ENCODE peak calls at places on chromosomes 12 and 14, in ten cellular contexts. One of them, this sample, is unnamed. For H3K4me1 and H3K36me3, the result is how much of the 10 kb centered on the place peaks cover.

GRCh38 chr12:47813491-47814196 is 6.1 kb downstream of the HDAC7 start:
- DNase-seq in lung: no peak
- DNase-seq in Peyer's patch: peak
- DNase-seq in gastrocnemius medialis: no peak
- DNase-seq in mammary epithelial cell: no peak
- DNase-seq in aorta: no peak
- DNase-seq in uterus: no peak
- DNase-seq in vagina: no peak
- DNase-seq in transverse colon: peak
- DNase-seq in CD8-positive, alpha-beta memory T cell: no peak
- DNase-seq in this sample: no peak

GRCh38 chr14:88421286-88421685 is 35.8 kb downstream of the SPATA7 start:
- DNase-seq in lung: no peak
- DNase-seq in Peyer's patch: no peak
- DNase-seq in gastrocnemius medialis: no peak
- DNase-seq in mammary epithelial cell: no peak
- DNase-seq in aorta: no peak
- DNase-seq in uterus: no peak
- DNase-seq in vagina: no peak
- DNase-seq in transverse colon: no peak
- DNase-seq in CD8-positive, alpha-beta memory T cell: no peak
- DNase-seq in this sample: no peak

GRCh38 chr14:68293404-68293803 is 473.8 kb downstream of the RAD51B start:
- DNase-seq in lung: no peak
- DNase-seq in Peyer's patch: peak
- DNase-seq in gastrocnemius medialis: no peak
- DNase-seq in mammary epithelial cell: no peak
- DNase-seq in aorta: no peak
- DNase-seq in uterus: no peak
- DNase-seq in vagina: no peak
- DNase-seq in transverse colon: peak
- DNase-seq in CD8-positive, alpha-beta memory T cell: no peak
- DNase-seq in this sample: no peak

GRCh38 chr12:54141534-54142475 is 47.0 kb downstream of the SMUG1 start:
- DNase-seq in lung: no peak
- DNase-seq in Peyer's patch: no peak
- DNase-seq in gastrocnemius medialis: peak
- DNase-seq in mammary epithelial cell: no peak
- DNase-seq in aorta: peak
- DNase-seq in uterus: peak
- DNase-seq in vagina: no peak
- DNase-seq in transverse colon: no peak
- DNase-seq in CD8-positive, alpha-beta memory T cell: no peak
- DNase-seq in this sample: no peak

GRCh38 chr12:42426733-42427132 is 100.8 kb downstream of the PPHLN1 start:
- DNase-seq in lung: no peak
- DNase-seq in Peyer's patch: no peak
- DNase-seq in gastrocnemius medialis: no peak
- DNase-seq in mammary epithelial cell: peak
- DNase-seq in aorta: no peak
- DNase-seq in uterus: no peak
- DNase-seq in vagina: no peak
- DNase-seq in transverse colon: no peak
- DNase-seq in CD8-positive, alpha-beta memory T cell: no peak
- DNase-seq in this sample: peak

GRCh38 chr12:32390572-32391219 is 8.7 kb upstream of the FGD4 start:
- DNase-seq in lung: peak
- DNase-seq in Peyer's patch: peak
- DNase-seq in gastrocnemius medialis: no peak
- DNase-seq in mammary epithelial cell: no peak
- DNase-seq in aorta: peak
- DNase-seq in uterus: no peak
- DNase-seq in vagina: no peak
- DNase-seq in transverse colon: peak
- DNase-seq in CD8-positive, alpha-beta memory T cell: peak
- DNase-seq in this sample: no peak

GRCh38 chr14:52949711-52950409 is 990 bp downstream of the FERMT2 start:
- DNase-seq in lung: peak
- DNase-seq in Peyer's patch: no peak
- DNase-seq in gastrocnemius medialis: peak
- DNase-seq in mammary epithelial cell: peak
- DNase-seq in aorta: no peak
- DNase-seq in uterus: peak
- DNase-seq in vagina: no peak
- DNase-seq in transverse colon: no peak
- DNase-seq in CD8-positive, alpha-beta memory T cell: peak
- DNase-seq in this sample: no peak

GRCh38 chr12:43551271-43551970 is 582 bp downstream of the ADAMTS20 start:
- DNase-seq in lung: no peak
- DNase-seq in Peyer's patch: no peak
- DNase-seq in gastrocnemius medialis: no peak
- DNase-seq in mammary epithelial cell: peak
- DNase-seq in aorta: peak
- DNase-seq in uterus: no peak
- DNase-seq in vagina: no peak
- DNase-seq in transverse colon: no peak
- DNase-seq in CD8-positive, alpha-beta memory T cell: no peak
- DNase-seq in this sample: no peak

GRCh38 chr12:58765653-58766554 is 154.4 kb downstream of the LRIG3 start:
- DNase-seq in lung: no peak
- DNase-seq in Peyer's patch: no peak
- DNase-seq in gastrocnemius medialis: no peak
- DNase-seq in mammary epithelial cell: no peak
- DNase-seq in aorta: no peak
- DNase-seq in uterus: no peak
- DNase-seq in vagina: no peak
- DNase-seq in transverse colon: no peak
- DNase-seq in CD8-positive, alpha-beta memory T cell: no peak
- DNase-seq in this sample: no peak

GRCh38 chr12:128816643-128816920 is 7.2 kb downstream of the SLC15A4 start:
- DNase-seq in lung: no peak
- DNase-seq in Peyer's patch: no peak
- DNase-seq in gastrocnemius medialis: no peak
- DNase-seq in mammary epithelial cell: no peak
- DNase-seq in aorta: no peak
- DNase-seq in uterus: no peak
- DNase-seq in vagina: no peak
- DNase-seq in transverse colon: no peak
- DNase-seq in CD8-positive, alpha-beta memory T cell: no peak
- DNase-seq in this sample: no peak

GRCh38 chr12:27780612-27781408 is 774 bp upstream of the MANSC4 start:
- DNase-seq in lung: peak
- DNase-seq in Peyer's patch: peak
- DNase-seq in gastrocnemius medialis: peak
- DNase-seq in mammary epithelial cell: peak
- DNase-seq in aorta: no peak
- DNase-seq in uterus: peak
- DNase-seq in vagina: no peak
- DNase-seq in transverse colon: peak
- DNase-seq in CD8-positive, alpha-beta memory T cell: no peak
- DNase-seq in this sample: peak

GRCh38 chr12:66197413-66198055 is 8.5 kb downstream of the IRAK3 start:
- DNase-seq in lung: no peak
- DNase-seq in Peyer's patch: no peak
- DNase-seq in gastrocnemius medialis: no peak
- DNase-seq in mammary epithelial cell: no peak
- DNase-seq in aorta: no peak
- DNase-seq in uterus: no peak
- DNase-seq in vagina: no peak
- DNase-seq in transverse colon: no peak
- DNase-seq in CD8-positive, alpha-beta memory T cell: no peak
- DNase-seq in this sample: no peak

GRCh38 chr12:78185109-78185508 is 354.4 kb downstream of the NAV3 start:
- DNase-seq in lung: no peak
- DNase-seq in Peyer's patch: no peak
- DNase-seq in gastrocnemius medialis: no peak
- DNase-seq in mammary epithelial cell: peak
- DNase-seq in aorta: no peak
- DNase-seq in uterus: no peak
- DNase-seq in vagina: no peak
- DNase-seq in transverse colon: no peak
- DNase-seq in CD8-positive, alpha-beta memory T cell: no peak
- DNase-seq in this sample: no peak

GRCh38 chr14:72839351-72839750 is 54.5 kb downstream of the DPF3 start:
- DNase-seq in lung: no peak
- DNase-seq in Peyer's patch: no peak
- DNase-seq in gastrocnemius medialis: no peak
- DNase-seq in mammary epithelial cell: no peak
- DNase-seq in aorta: no peak
- DNase-seq in uterus: no peak
- DNase-seq in vagina: no peak
- DNase-seq in transverse colon: no peak
- DNase-seq in CD8-positive, alpha-beta memory T cell: no peak
- DNase-seq in this sample: no peak

DNA sequence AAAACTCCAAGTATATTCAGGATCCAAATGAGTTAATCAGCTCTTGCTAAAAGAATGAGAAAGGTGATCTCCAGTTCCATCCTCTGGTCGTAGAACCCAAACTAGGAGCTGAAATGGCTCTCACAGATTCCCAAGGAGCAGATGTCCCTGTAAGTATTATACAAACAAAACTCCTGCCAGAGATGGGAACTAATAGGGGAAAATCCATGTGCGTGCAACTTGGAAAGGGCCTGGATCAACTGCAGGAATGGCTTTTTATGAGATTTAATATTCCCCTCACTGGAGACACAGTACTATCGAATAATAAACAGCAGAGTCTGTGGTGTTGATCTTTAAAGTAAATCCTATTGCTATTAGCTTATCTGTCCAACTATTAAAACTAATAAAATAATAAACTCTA is 309.2 kb upstream of the TBX3 start:
- DNase-seq in lung: no peak
- DNase-seq in Peyer's patch: no peak
- DNase-seq in gastrocnemius medialis: no peak
- DNase-seq in mammary epithelial cell: no peak
- DNase-seq in aorta: no peak
- DNase-seq in uterus: no peak
- DNase-seq in vagina: no peak
- DNase-seq in transverse colon: no peak
- DNase-seq in CD8-positive, alpha-beta memory T cell: no peak
- DNase-seq in this sample: no peak
- H3K4me3 ChIP-seq in lung: no peak
- H3K4me3 ChIP-seq in Peyer's patch: no peak
- H3K4me3 ChIP-seq in gastrocnemius medialis: no peak
- H3K4me3 ChIP-seq in mammary epithelial cell: no peak
- H3K4me3 ChIP-seq in aorta: no peak
- H3K4me3 ChIP-seq in uterus: no peak
- H3K4me3 ChIP-seq in vagina: no peak
- H3K4me3 ChIP-seq in transverse colon: no peak
- H3K4me3 ChIP-seq in CD8-positive, alpha-beta memory T cell: no peak
- H3K4me3 ChIP-seq in this sample: no peak

DNA sequence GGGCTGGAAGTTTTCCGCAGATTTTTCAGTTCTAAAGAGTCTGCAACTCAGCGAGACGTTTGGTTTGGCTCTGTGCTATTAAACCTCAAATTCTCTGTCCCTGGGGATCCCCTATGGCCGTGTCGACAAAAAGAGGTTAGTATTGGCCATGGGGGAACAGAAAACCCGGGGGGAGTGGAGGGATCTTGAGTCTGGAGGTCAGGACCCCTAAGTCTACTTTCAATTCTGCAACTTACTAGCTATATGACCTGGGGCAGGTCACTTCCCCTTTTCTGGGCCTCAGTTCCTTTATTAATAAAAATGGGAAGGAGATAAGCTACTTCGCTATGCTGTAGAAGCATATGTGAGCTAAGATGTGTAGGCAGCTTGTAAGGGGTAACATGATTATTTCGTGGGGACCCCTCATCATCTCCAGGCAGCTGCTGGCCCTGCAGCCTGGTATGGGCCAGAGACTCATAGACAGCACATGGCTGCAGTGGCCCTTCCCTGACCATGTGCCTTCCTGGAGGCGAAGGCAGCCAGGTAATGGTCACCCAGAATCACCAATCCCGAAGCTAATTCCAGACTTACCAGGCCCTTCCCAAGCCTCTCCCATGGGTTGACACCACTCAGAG is 8.6 kb downstream of the ASB2 start:
- DNase-seq in lung: no peak
- DNase-seq in Peyer's patch: peak
- DNase-seq in gastrocnemius medialis: peak
- DNase-seq in mammary epithelial cell: no peak
- DNase-seq in aorta: no peak
- DNase-seq in uterus: no peak
- DNase-seq in vagina: no peak
- DNase-seq in transverse colon: peak
- DNase-seq in CD8-positive, alpha-beta memory T cell: no peak
- DNase-seq in this sample: no peak
- H3K4me1 ChIP-seq in lung: under half
- H3K4me1 ChIP-seq in Peyer's patch: under half
- H3K4me1 ChIP-seq in gastrocnemius medialis: half or more
- H3K4me1 ChIP-seq in mammary epithelial cell: under half
- H3K4me1 ChIP-seq in aorta: under half
- H3K4me1 ChIP-seq in uterus: under half
- H3K4me1 ChIP-seq in vagina: under half
- H3K4me1 ChIP-seq in transverse colon: half or more
- H3K4me1 ChIP-seq in CD8-positive, alpha-beta memory T cell: under half
- H3K4me1 ChIP-seq in this sample: under half

DNA sequence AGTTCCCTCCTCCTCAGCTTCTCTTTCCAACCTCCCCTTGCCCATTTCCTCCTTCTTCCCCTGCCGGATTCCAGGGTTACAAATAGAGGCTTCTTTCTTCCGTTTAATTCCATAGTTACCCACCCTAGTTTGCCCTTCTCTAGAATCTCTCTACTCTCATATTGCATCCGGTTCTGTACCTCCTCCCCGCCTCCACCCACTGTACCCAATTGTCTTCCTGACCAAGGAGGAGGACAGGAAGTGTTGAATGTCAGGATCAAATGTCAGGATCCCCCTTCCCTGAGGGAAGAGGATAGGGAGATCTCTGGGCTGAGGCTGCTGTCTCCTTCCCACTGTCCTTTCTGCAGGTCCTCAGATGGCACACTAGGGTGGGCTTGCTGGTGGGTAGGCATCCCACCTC is 25.2 kb downstream of the LARP4 start:
- DNase-seq in lung: no peak
- DNase-seq in Peyer's patch: no peak
- DNase-seq in gastrocnemius medialis: no peak
- DNase-seq in mammary epithelial cell: no peak
- DNase-seq in aorta: no peak
- DNase-seq in uterus: no peak
- DNase-seq in vagina: no peak
- DNase-seq in transverse colon: no peak
- DNase-seq in CD8-positive, alpha-beta memory T cell: no peak
- DNase-seq in this sample: no peak
- H3K36me3 ChIP-seq in lung: under half
- H3K36me3 ChIP-seq in Peyer's patch: under half
- H3K36me3 ChIP-seq in gastrocnemius medialis: under half
- H3K36me3 ChIP-seq in mammary epithelial cell: under half
- H3K36me3 ChIP-seq in aorta: under half
- H3K36me3 ChIP-seq in uterus: under half
- H3K36me3 ChIP-seq in vagina: under half
- H3K36me3 ChIP-seq in transverse colon: under half
- H3K36me3 ChIP-seq in CD8-positive, alpha-beta memory T cell: under half
- H3K36me3 ChIP-seq in this sample: under half

DNA sequence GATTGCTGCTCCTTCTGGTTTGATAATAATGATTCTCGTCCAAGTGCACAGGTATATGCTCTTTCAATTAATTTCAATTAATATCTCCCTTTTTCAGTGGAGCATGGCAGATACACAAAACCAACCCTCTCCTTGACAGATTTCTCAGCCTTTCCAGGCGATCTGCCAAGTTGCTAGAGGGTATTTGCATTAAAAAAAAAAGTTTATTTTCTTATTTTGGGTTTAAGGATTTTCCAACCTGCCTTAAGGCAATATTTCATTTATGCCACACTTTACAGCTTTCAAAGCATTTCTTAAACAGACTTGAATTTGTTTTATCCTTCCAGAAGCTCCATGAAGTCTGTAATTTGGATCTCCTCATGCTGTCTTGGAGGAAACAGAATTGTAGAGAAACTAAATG is 2.1 kb downstream of the DGLUCY start:
- DNase-seq in lung: no peak
- DNase-seq in Peyer's patch: no peak
- DNase-seq in gastrocnemius medialis: no peak
- DNase-seq in mammary epithelial cell: no peak
- DNase-seq in aorta: no peak
- DNase-seq in uterus: peak
- DNase-seq in vagina: no peak
- DNase-seq in transverse colon: no peak
- DNase-seq in CD8-positive, alpha-beta memory T cell: no peak
- DNase-seq in this sample: no peak
- H3K4me3 ChIP-seq in lung: no peak
- H3K4me3 ChIP-seq in Peyer's patch: peak
- H3K4me3 ChIP-seq in gastrocnemius medialis: peak
- H3K4me3 ChIP-seq in mammary epithelial cell: peak
- H3K4me3 ChIP-seq in aorta: no peak
- H3K4me3 ChIP-seq in uterus: peak
- H3K4me3 ChIP-seq in vagina: peak
- H3K4me3 ChIP-seq in transverse colon: no peak
- H3K4me3 ChIP-seq in CD8-positive, alpha-beta memory T cell: peak
- H3K4me3 ChIP-seq in this sample: peak